ENCODE peak calls at places on chromosome 6, in ten cellular contexts. Y is activated B cell treated with CpG ODN at 0.5 μM for 24 hours; L is amniotic epithelial cell; U is activated CD8-positive, alpha-beta memory T cell treated with anti-CD3 and anti-CD28 coated beads for 4 hours; G is activated gamma-delta T cell treated with Interleukin-2 at 50 U/mL for 16 hours; D is aorta; I is activated CD4-positive, alpha-beta T cell treated with anti-CD3 and anti-CD28 coated beads for 4 hours; T is SHP77; X is mesenteric fat pad; E is NCI-H1092 treated with DMSO at 0.1 percent for 48 hours. V is an unnamed sample.
A peak's percentile ranks its signal among the peaks of the same experiment; 100 is the strongest.

GRCh38 chr6:158909938-158910337 is 90.1 kb downstream of the RSPH3 start:
- DNase-seq in Y (no peak), L (peak; percentile 14), U (no peak), G (no peak), D (no peak), I (no peak), T (no peak), X (no peak), E (no peak), V (no peak)

GRCh38 chr6:66662196-66662595 is 955.2 kb upstream of the EYS start:
- DNase-seq in Y (no peak), L (peak; percentile 14), U (no peak), G (no peak), D (no peak), I (no peak), T (no peak), X (no peak), E (no peak), V (no peak)

GRCh38 chr6:56087421-56087820 is 160.0 kb downstream of the COL21A1 start:
- DNase-seq in Y (no peak), L (peak; percentile 52), U (no peak), G (no peak), D (no peak), I (no peak), T (no peak), X (no peak), E (no peak), V (no peak)

GRCh38 chr6:3559561-3559960 is 102.7 kb upstream of the SLC22A23 start:
- DNase-seq in Y (no peak), L (no peak), U (no peak), G (no peak), D (no peak), I (no peak), T (no peak), X (no peak), E (no peak), V (no peak)

GRCh38 chr6:119497988-119498727 is 148.6 kb upstream of the MAN1A1 start:
- DNase-seq in Y (no peak), L (no peak), U (no peak), G (no peak), D (no peak), I (no peak), T (no peak), X (no peak), E (no peak), V (no peak)

GRCh38 chr6:24858154-24858801 is 59.6 kb upstream of the ARMH2 start:
- DNase-seq in Y (peak; percentile 34), L (peak; percentile 50), U (no peak), G (peak; percentile 32), D (no peak), I (no peak), T (no peak), X (no peak), E (no peak), V (peak; percentile 44)

GRCh38 chr6:105402090-105402980 is 547 bp downstream of the PREP start:
- DNase-seq in Y (no peak), L (peak; percentile 43), U (no peak), G (peak; percentile 22), D (no peak), I (peak; percentile 28), T (no peak), X (no peak), E (no peak), V (no peak)

GRCh38 chr6:110140650-110141049 is 38.8 kb downstream of the WASF1 start:
- DNase-seq in Y (no peak), L (peak; percentile 46), U (no peak), G (no peak), D (no peak), I (no peak), T (no peak), X (no peak), E (no peak), V (peak; percentile 16)

GRCh38 chr6:132798820-132799538 is 542 bp upstream of the SLC18B1 start:
- DNase-seq in Y (peak; percentile 52), L (peak; percentile 55), U (peak; percentile 39), G (peak; percentile 60), D (peak; percentile 73), I (peak; percentile 67), T (peak; percentile 81), X (no peak), E (peak; percentile 35), V (no peak)

GRCh38 chr6:166236586-166236985 is 68.9 kb upstream of the TBXT start:
- DNase-seq in Y (no peak), L (no peak), U (no peak), G (no peak), D (no peak), I (no peak), T (no peak), X (no peak), E (no peak), V (no peak)

GRCh38 chr6:67608099-67608749 is 1026.9 kb upstream of the ADGRB3 start:
- DNase-seq in Y (no peak), L (no peak), U (no peak), G (no peak), D (no peak), I (no peak), T (no peak), X (no peak), E (peak; percentile 42), V (no peak)

GRCh38 chr6:158554611-158555361 is 5.1 kb upstream of the TMEM181 start:
- DNase-seq in Y (no peak), L (no peak), U (no peak), G (no peak), D (no peak), I (no peak), T (no peak), X (no peak), E (peak; percentile 46), V (no peak)

GRCh38 chr6:20334961-20335360 is 66.7 kb upstream of the E2F3 start:
- DNase-seq in Y (no peak), L (no peak), U (no peak), G (no peak), D (no peak), I (no peak), T (no peak), X (no peak), E (no peak), V (no peak)

GRCh38 chr6:145332001-145332400 is 403.3 kb downstream of the EPM2A start:
- DNase-seq in Y (no peak), L (no peak), U (no peak), G (no peak), D (no peak), I (no peak), T (no peak), X (no peak), E (no peak), V (no peak)

GRCh38 chr6:84618836-84619235 is 145.6 kb downstream of the TBX18 start:
- DNase-seq in Y (no peak), L (no peak), U (no peak), G (no peak), D (no peak), I (no peak), T (no peak), X (no peak), E (no peak), V (no peak)

GRCh38 chr6:13796781-13797180 is 17.6 kb downstream of the MCUR1 start:
- DNase-seq in Y (no peak), L (no peak), U (no peak), G (no peak), D (no peak), I (no peak), T (no peak), X (no peak), E (no peak), V (no peak)

GRCh38 chr6:89895273-89895874 is 1.1 kb downstream of the GJA10 start:
- DNase-seq in Y (no peak), L (peak; percentile 75), U (no peak), G (no peak), D (no peak), I (no peak), T (no peak), X (no peak), E (no peak), V (peak; percentile 7)

GRCh38 chr6:79631800-79632172 is 657 bp downstream of the SH3BGRL2 start:
- DNase-seq in Y (no peak), L (no peak), U (no peak), G (no peak), D (no peak), I (no peak), T (no peak), X (no peak), E (peak; percentile 19), V (no peak)

GRCh38 chr6:1821188-1822183 is 211.8 kb downstream of the FOXC1 start:
- DNase-seq in Y (no peak), L (no peak), U (no peak), G (no peak), D (no peak), I (no peak), T (peak; percentile 53), X (no peak), E (peak; percentile 17), V (peak; percentile 72)

GRCh38 chr6:32483968-32484613 is 44.4 kb downstream of the HLA-DRA start:
- DNase-seq in Y (no peak), L (no peak), U (no peak), G (no peak), D (no peak), I (no peak), T (no peak), X (no peak), E (no peak), V (no peak)

GRCh38 chr6:75409286-75409685 is 84.3 kb downstream of the FILIP1 start:
- DNase-seq in Y (no peak), L (peak; percentile 41), U (no peak), G (no peak), D (no peak), I (no peak), T (no peak), X (no peak), E (no peak), V (no peak)

GRCh38 chr6:39182604-39183003 is 46.7 kb downstream of the KCNK5 start:
- DNase-seq in Y (no peak), L (no peak), U (no peak), G (no peak), D (no peak), I (no peak), T (no peak), X (peak; percentile 55), E (no peak), V (no peak)

GRCh38 chr6:40671338-40672050 is 84.3 kb upstream of the LRFN2 start:
- DNase-seq in Y (no peak), L (no peak), U (no peak), G (no peak), D (no peak), I (no peak), T (peak; percentile 97), X (no peak), E (peak; percentile 95), V (no peak)

GRCh38 chr6:123551939-123552707 is 84.6 kb downstream of the TRDN start:
- DNase-seq in Y (no peak), L (peak; percentile 53), U (no peak), G (no peak), D (no peak), I (no peak), T (no peak), X (no peak), E (no peak), V (no peak)

GRCh38 chr6:296151-297122 is 4.2 kb downstream of the DUSP22 start:
- DNase-seq in Y (no peak), L (no peak), U (no peak), G (no peak), D (peak; percentile 82), I (no peak), T (no peak), X (no peak), E (no peak), V (no peak)

GRCh38 chr6:139433647-139434419 is 59.4 kb upstream of the CITED2 start:
- DNase-seq in Y (no peak), L (peak; percentile 23), U (no peak), G (no peak), D (no peak), I (no peak), T (no peak), X (no peak), E (no peak), V (no peak)

GRCh38 chr6:118780728-118781127 is 113.2 kb upstream of the ASF1A start:
- DNase-seq in Y (no peak), L (no peak), U (no peak), G (no peak), D (no peak), I (no peak), T (no peak), X (no peak), E (no peak), V (no peak)

GRCh38 chr6:107599043-107599442 is 109.1 kb downstream of the SOBP start:
- DNase-seq in Y (no peak), L (no peak), U (no peak), G (no peak), D (no peak), I (no peak), T (no peak), X (no peak), E (no peak), V (no peak)

V was measured in GM04503.